ENCODE peak calls at places on chromosomes 6 and 20, in six cellular contexts. G is fibroblast of pulmonary artery, M is pancreas, O is sigmoid colon, D is heart right ventricle, B is fibroblast of mammary gland. R is an unnamed sample.

GRCh38 chr20:60000271-60001026 is 42.2 kb downstream of the CDH26 start:
- DNase-seq in M (no peak), B (no peak), G (no peak), O (no peak), D (no peak), R (no peak)

GRCh38 chr6:139655783-139656705 is 281.6 kb upstream of the CITED2 start:
- DNase-seq in O (no peak), G (no peak), D (no peak), M (no peak), B (no peak), R (peak)

GRCh38 chr6:90326404-90327057 is 29.9 kb upstream of the BACH2 start:
- DNase-seq in O (no peak), G (no peak), B (no peak), D (no peak), M (no peak), R (no peak)

GRCh38 chr6:135853227-135853626 is 1.7 kb downstream of the PDE7B start:
- DNase-seq in O (no peak), G (peak), M (no peak), B (peak), D (no peak), R (no peak)

GRCh38 chr6:19838442-19839236 is 1.5 kb downstream of the ID4 start:
- DNase-seq in D (peak), B (no peak), O (peak), M (peak), G (peak), R (no peak)

GRCh38 chr20:2806351-2806701 is 5.9 kb upstream of the CPXM1 start:
- DNase-seq in G (no peak), B (no peak), D (no peak), O (no peak), M (no peak), R (no peak)

GRCh38 chr6:144055121-144055931 is 40.0 kb downstream of the SF3B5 start:
- DNase-seq in G (no peak), M (no peak), D (no peak), B (no peak), O (no peak), R (no peak)

GRCh38 chr6:168129292-168130167 is 50.5 kb upstream of the FRMD1 start:
- DNase-seq in D (no peak), B (no peak), O (peak), G (no peak), M (no peak), R (no peak)

GRCh38 chr20:10093087-10093591 is 58.4 kb downstream of the ANKEF1 start:
- DNase-seq in O (no peak), B (peak), G (peak), M (no peak), D (no peak), R (no peak)

GRCh38 chr6:47700051-47700450 is 1.7 kb downstream of the ADGRF4 start:
- DNase-seq in G (peak), B (peak), M (no peak), O (no peak), D (no peak), R (no peak)

GRCh38 chr6:16712250-16712930 is 48.9 kb downstream of the ATXN1 start:
- DNase-seq in G (peak), B (peak), M (no peak), D (no peak), O (no peak), R (no peak)
- H3K4me3 ChIP-seq in G (peak), B (peak), M (no peak), D (peak), O (no peak), R (no peak)

GRCh38 chr6:128558924-128559323 is 38.5 kb upstream of the PTPRK start:
- DNase-seq in D (no peak), G (no peak), O (no peak), M (no peak), B (no peak), R (no peak)

GRCh38 chr6:128558021-128558420 is 37.6 kb upstream of the PTPRK start:
- DNase-seq in M (no peak), G (no peak), D (no peak), O (no peak), B (no peak), R (no peak)

GRCh38 chr6:128557086-128557485 is 36.7 kb upstream of the PTPRK start:
- DNase-seq in D (no peak), M (no peak), B (no peak), G (peak), O (no peak), R (no peak)

DNA sequence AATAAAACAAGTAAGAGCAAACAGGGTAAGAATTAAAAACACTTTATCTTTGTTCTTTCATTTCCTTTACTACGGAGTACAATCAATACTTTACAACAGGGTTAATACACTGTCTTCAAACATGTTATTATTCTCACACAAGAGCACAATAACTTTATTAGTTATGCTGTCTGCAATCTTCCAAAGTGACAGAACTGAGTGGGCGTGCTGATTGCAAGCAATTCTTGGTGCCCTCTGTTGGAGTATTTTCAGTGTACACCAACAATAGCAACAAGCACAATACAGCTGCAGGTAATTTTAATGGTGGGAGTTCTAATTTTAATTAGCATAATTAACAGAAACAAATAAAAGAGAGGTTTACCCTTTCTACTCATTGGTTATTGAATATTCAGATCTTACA is 33.9 kb upstream of the PTPRK start:
- DNase-seq in O (no peak), D (no peak), G (peak), B (peak), M (no peak), R (no peak)
- TF ChIP-seq CTCF in O (peak), D (peak), G (peak), B (peak), M (no peak), R (peak)

GRCh38 chr6:87741001-87741650 is 39.1 kb upstream of the AKIRIN2 start:
- DNase-seq in D (no peak), G (no peak), O (no peak), M (no peak), B (no peak), R (no peak)
- H3K4me3 ChIP-seq in D (no peak), G (no peak), O (no peak), M (no peak), B (no peak), R (no peak)

DNA sequence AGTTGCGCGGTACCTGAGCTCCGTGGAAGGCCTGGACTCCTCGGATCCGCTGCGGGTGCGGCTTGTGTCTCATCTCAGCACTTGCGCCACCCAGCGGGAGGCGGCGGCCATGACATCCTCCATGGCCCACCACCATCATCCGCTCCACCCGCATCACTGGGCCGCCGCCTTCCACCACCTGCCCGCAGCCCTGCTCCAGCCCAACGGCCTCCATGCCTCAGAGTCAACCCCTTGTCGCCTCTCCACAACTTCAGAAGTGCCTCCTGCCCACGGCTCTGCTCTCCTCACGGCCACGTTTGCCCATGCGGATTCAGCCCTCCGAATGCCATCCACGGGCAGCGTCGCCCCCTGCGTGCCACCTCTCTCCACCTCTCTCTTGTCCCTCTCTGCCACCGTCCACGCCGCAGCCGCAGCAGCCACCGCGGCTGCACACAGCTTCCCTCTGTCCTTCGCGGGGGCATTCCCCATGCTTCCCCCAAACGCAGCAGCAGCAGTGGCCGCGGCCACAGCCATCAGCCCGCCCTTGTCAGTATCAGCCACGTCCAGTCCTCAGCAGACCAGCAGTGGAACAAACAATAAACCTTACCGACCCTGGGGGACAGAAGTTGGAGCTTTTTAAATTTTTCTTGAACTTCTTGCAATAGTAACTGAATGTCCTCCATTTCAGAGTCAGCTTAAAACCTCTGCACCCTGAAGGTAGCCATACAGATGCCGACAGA is 9.9 kb downstream of the HEY2 start:
- DNase-seq in O (no peak), M (peak), B (no peak), G (no peak), D (peak), R (no peak)
- TF ChIP-seq CTCF in O (no peak), M (no peak), B (no peak), G (peak), D (peak), R (peak)

DNA sequence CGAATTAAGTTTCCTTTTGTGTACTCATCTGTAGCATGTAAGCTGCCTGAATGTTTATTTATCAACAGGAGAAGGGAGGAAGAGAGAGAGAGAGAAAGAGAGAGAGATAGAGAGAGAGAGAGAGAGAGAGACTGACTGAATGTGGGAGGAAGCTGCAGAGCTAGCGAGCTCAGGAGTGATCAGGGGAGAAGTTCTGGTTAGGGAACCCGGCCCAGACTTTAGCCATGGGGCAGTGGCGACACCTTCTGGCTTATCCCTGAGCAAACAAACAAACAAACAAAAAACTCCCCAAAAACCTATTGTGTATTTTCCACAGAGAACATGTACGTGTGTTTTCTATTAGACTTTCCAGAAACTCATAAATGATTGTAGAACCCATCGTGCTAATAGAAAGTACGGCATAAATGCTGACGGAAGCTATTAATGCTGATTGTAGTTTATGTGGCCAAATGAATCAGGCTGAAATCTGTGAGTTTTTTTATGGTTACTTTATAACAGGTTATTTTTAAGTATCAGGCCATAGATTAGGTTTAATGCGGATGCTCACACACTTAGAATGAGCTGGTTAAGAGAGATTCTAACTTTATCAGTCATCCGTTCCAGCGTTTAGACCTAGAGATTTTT is 92.8 kb downstream of the CLIC5 start:
- DNase-seq in M (no peak), D (peak), O (peak), G (peak), B (peak), R (peak)
- H3K4me3 ChIP-seq in M (no peak), D (no peak), O (no peak), G (no peak), B (no peak), R (no peak)

GRCh38 chr6:84766118-84766683 is 1.8 kb upstream of the TBX18 start:
- DNase-seq in B (no peak), D (peak), G (peak), M (no peak), O (no peak), R (no peak)

GRCh38 chr6:84762220-84762940 is 2.0 kb downstream of the TBX18 start:
- DNase-seq in M (peak), G (peak), O (no peak), D (peak), B (peak), R (no peak)

GRCh38 chr6:84763397-84764331 is 734 bp downstream of the TBX18 start:
- DNase-seq in D (peak), G (peak), B (peak), O (peak), M (peak), R (no peak)

GRCh38 chr6:84764332-84765049 is at the start of gene TBX18:
- DNase-seq in O (peak), M (peak), G (peak), D (peak), B (peak), R (no peak)

GRCh38 chr6:84762941-84763396 is 1.4 kb downstream of the TBX18 start:
- DNase-seq in D (peak), M (peak), B (no peak), G (no peak), O (no peak), R (no peak)
- TF ChIP-seq CTCF in D (no peak), M (no peak), B (no peak), G (no peak), O (no peak), R (no peak)

GRCh38 chr6:41602864-41603608 is 35.2 kb upstream of the MDFI start:
- DNase-seq in O (peak), B (peak), G (peak), D (peak), M (no peak), R (peak)
- H3K4me3 ChIP-seq in O (peak), B (no peak), G (no peak), D (peak), M (peak), R (peak)

GRCh38 chr20:5061209-5061608 is 58.5 kb downstream of the PCNA start:
- DNase-seq in O (no peak), M (no peak), D (no peak), B (peak), G (no peak), R (no peak)

GRCh38 chr20:5058873-5059272 is 57.6 kb upstream of the SLC23A2 start:
- DNase-seq in O (no peak), M (no peak), G (no peak), D (no peak), B (no peak), R (no peak)

GRCh38 chr20:5056801-5057599 is 55.7 kb upstream of the SLC23A2 start:
- DNase-seq in B (peak), M (no peak), G (peak), O (no peak), D (peak), R (no peak)
- TF ChIP-seq CTCF in B (peak), M (no peak), G (peak), O (no peak), D (peak), R (peak)

DNA sequence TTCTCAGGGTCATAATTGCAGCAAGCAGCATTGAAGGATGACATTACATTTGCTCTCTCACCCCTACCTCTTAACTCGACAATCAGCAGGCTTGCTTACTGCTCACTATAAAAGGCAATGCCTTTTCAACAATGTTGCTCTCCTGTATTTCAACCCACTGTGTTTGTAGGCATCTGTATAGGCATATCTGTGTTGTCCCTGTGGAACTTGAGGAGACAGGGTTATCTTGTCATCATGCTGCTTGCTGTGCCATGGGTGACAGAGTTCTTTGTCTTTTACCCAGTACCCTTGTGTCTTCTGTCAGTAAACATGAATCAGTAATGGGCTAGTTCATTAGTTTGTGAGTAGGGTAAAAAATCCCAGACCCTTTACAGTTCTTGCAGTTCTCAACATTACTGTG is 25.1 kb downstream of the PHF3 start:
- DNase-seq in D (no peak), M (no peak), O (no peak), G (no peak), B (no peak), R (no peak)
- H3K4me3 ChIP-seq in D (no peak), M (no peak), O (no peak), G (no peak), B (no peak), R (no peak)